ENCODE peak calls at places on chromosomes 1 and 21, in four cellular contexts. One of them, this sample, is unnamed.

GRCh38 chr1:54460346-54460745 is 54.2 kb upstream of the SSBP3 start:
- DNase-seq in uterus: no peak
- DNase-seq in cardiac fibroblast: no peak
- DNase-seq in GM03348: no peak
- DNase-seq in this sample: no peak

GRCh38 chr1:83104558-83104957 is 894.4 kb downstream of the TTLL7 start:
- DNase-seq in uterus: no peak
- DNase-seq in cardiac fibroblast: no peak
- DNase-seq in GM03348: no peak
- DNase-seq in this sample: no peak

GRCh38 chr1:116910379-116911165 is 856 bp downstream of the PTGFRN start:
- DNase-seq in uterus: peak
- DNase-seq in cardiac fibroblast: peak
- DNase-seq in GM03348: peak
- DNase-seq in this sample: no peak

GRCh38 chr1:159958721-159959380 is 4.8 kb upstream of the SLAMF9 start:
- DNase-seq in uterus: no peak
- DNase-seq in cardiac fibroblast: no peak
- DNase-seq in GM03348: no peak
- DNase-seq in this sample: no peak

GRCh38 chr1:182909578-182909977 is 43.4 kb downstream of the SHCBP1L start:
- DNase-seq in uterus: no peak
- DNase-seq in cardiac fibroblast: no peak
- DNase-seq in GM03348: no peak
- DNase-seq in this sample: no peak

GRCh38 chr1:2829846-2830615 is 28.5 kb upstream of the TTC34 start:
- DNase-seq in uterus: no peak
- DNase-seq in cardiac fibroblast: no peak
- DNase-seq in GM03348: no peak
- DNase-seq in this sample: no peak

GRCh38 chr21:44303490-44303981 is 3.7 kb downstream of the PFKL start:
- DNase-seq in uterus: no peak
- DNase-seq in cardiac fibroblast: no peak
- DNase-seq in GM03348: no peak
- DNase-seq in this sample: no peak

GRCh38 chr1:200893411-200893901 is 1.2 kb upstream of the INAVA start:
- DNase-seq in uterus: no peak
- DNase-seq in cardiac fibroblast: no peak
- DNase-seq in GM03348: no peak
- DNase-seq in this sample: no peak

GRCh38 chr21:39016740-39017315 is 166.4 kb downstream of the PSMG1 start:
- DNase-seq in uterus: no peak
- DNase-seq in cardiac fibroblast: no peak
- DNase-seq in GM03348: peak
- DNase-seq in this sample: no peak

GRCh38 chr1:172979828-172980227 is 70.9 kb downstream of the TNFSF18 start:
- DNase-seq in uterus: no peak
- DNase-seq in cardiac fibroblast: no peak
- DNase-seq in GM03348: no peak
- DNase-seq in this sample: no peak

GRCh38 chr21:41523175-41523574 is 15.2 kb upstream of the TMPRSS2 start:
- DNase-seq in uterus: no peak
- DNase-seq in cardiac fibroblast: no peak
- DNase-seq in GM03348: no peak
- DNase-seq in this sample: no peak

GRCh38 chr1:12448746-12449177 is 169.2 kb downstream of the DHRS3 start:
- DNase-seq in uterus: peak
- DNase-seq in cardiac fibroblast: peak
- DNase-seq in GM03348: peak
- DNase-seq in this sample: peak

GRCh38 chr1:237473896-237474295 is 416.8 kb downstream of the ZP4 start:
- DNase-seq in uterus: no peak
- DNase-seq in cardiac fibroblast: no peak
- DNase-seq in GM03348: no peak
- DNase-seq in this sample: no peak

GRCh38 chr21:45989355-45990048 is 7.9 kb downstream of the COL6A1 start:
- DNase-seq in uterus: peak
- DNase-seq in cardiac fibroblast: no peak
- DNase-seq in GM03348: no peak
- DNase-seq in this sample: no peak

GRCh38 chr1:12546771-12547585 is 71.0 kb downstream of the DHRS3 start:
- DNase-seq in uterus: no peak
- DNase-seq in cardiac fibroblast: peak
- DNase-seq in GM03348: peak
- DNase-seq in this sample: no peak

GRCh38 chr1:116986531-116987255 is 14.9 kb upstream of the CD101 start:
- DNase-seq in uterus: no peak
- DNase-seq in cardiac fibroblast: no peak
- DNase-seq in GM03348: no peak
- DNase-seq in this sample: no peak

This sample was measured in AG08395.